ENCODE peak calls at places on chromosomes 16 and 17, in ten cellular contexts. One of them, this sample, is unnamed.

GRCh38 chr16:54862529-54862928 is 68.1 kb upstream of the IRX5 start:
- DNase-seq in A549: no peak
- DNase-seq in IMR-90: no peak
- DNase-seq in H1: no peak
- DNase-seq in lower leg skin: no peak
- DNase-seq in heart left ventricle: no peak
- DNase-seq in adrenal gland: no peak
- DNase-seq in NB4: no peak
- DNase-seq in ovary: no peak
- DNase-seq in body of pancreas: no peak
- DNase-seq in this sample: no peak

GRCh38 chr16:10078541-10078949 is 103.7 kb downstream of the GRIN2A start:
- DNase-seq in NB4: peak; percentile 1
- DNase-seq in ovary: no peak
- DNase-seq in lower leg skin: no peak
- DNase-seq in IMR-90: no peak
- DNase-seq in H1: peak; percentile 76
- DNase-seq in adrenal gland: no peak
- DNase-seq in heart left ventricle: no peak
- DNase-seq in body of pancreas: no peak
- DNase-seq in A549: no peak
- DNase-seq in this sample: no peak

GRCh38 chr17:56434610-56435009 is 158.9 kb upstream of the NOG start:
- DNase-seq in ovary: no peak
- DNase-seq in IMR-90: no peak
- DNase-seq in NB4: no peak
- DNase-seq in H1: no peak
- DNase-seq in lower leg skin: no peak
- DNase-seq in A549: no peak
- DNase-seq in body of pancreas: no peak
- DNase-seq in adrenal gland: no peak
- DNase-seq in heart left ventricle: no peak
- DNase-seq in this sample: no peak

GRCh38 chr17:14604920-14605599 is 304.2 kb downstream of the HS3ST3B1 start:
- DNase-seq in IMR-90: no peak
- DNase-seq in adrenal gland: peak; percentile 69
- DNase-seq in heart left ventricle: no peak
- DNase-seq in ovary: no peak
- DNase-seq in A549: no peak
- DNase-seq in body of pancreas: no peak
- DNase-seq in NB4: peak; percentile 98
- DNase-seq in H1: no peak
- DNase-seq in lower leg skin: peak; percentile 20
- DNase-seq in this sample: no peak

GRCh38 chr17:66945451-66945850 is 19.1 kb upstream of the CACNG4 start:
- DNase-seq in IMR-90: no peak
- DNase-seq in lower leg skin: no peak
- DNase-seq in heart left ventricle: no peak
- DNase-seq in body of pancreas: no peak
- DNase-seq in A549: no peak
- DNase-seq in H1: no peak
- DNase-seq in ovary: no peak
- DNase-seq in NB4: peak; percentile 67
- DNase-seq in adrenal gland: no peak
- DNase-seq in this sample: no peak

GRCh38 chr17:32267690-32268205 is 2.1 kb downstream of the RHBDL3 start:
- DNase-seq in A549: no peak
- DNase-seq in heart left ventricle: no peak
- DNase-seq in ovary: no peak
- DNase-seq in IMR-90: no peak
- DNase-seq in NB4: no peak
- DNase-seq in body of pancreas: no peak
- DNase-seq in adrenal gland: peak; percentile 52
- DNase-seq in lower leg skin: no peak
- DNase-seq in H1: no peak
- DNase-seq in this sample: no peak

GRCh38 chr17:76384987-76385891 is 830 bp downstream of the SPHK1 start:
- DNase-seq in lower leg skin: no peak
- DNase-seq in IMR-90: peak; percentile 73
- DNase-seq in heart left ventricle: peak; percentile 74
- DNase-seq in ovary: no peak
- DNase-seq in A549: peak; percentile 77
- DNase-seq in NB4: peak; percentile 26
- DNase-seq in H1: no peak
- DNase-seq in body of pancreas: no peak
- DNase-seq in adrenal gland: no peak
- DNase-seq in this sample: peak; percentile 90

GRCh38 chr17:53996131-53996530 is 173.4 kb downstream of the KIF2B start:
- DNase-seq in lower leg skin: no peak
- DNase-seq in IMR-90: no peak
- DNase-seq in body of pancreas: no peak
- DNase-seq in adrenal gland: no peak
- DNase-seq in A549: no peak
- DNase-seq in heart left ventricle: no peak
- DNase-seq in H1: no peak
- DNase-seq in ovary: no peak
- DNase-seq in NB4: no peak
- DNase-seq in this sample: peak; percentile 1

GRCh38 chr17:59521465-59522126 is 43.8 kb upstream of the DHX40 start:
- DNase-seq in ovary: peak; percentile 65
- DNase-seq in body of pancreas: peak; percentile 61
- DNase-seq in IMR-90: peak; percentile 59
- DNase-seq in adrenal gland: peak; percentile 80
- DNase-seq in H1: peak; percentile 38
- DNase-seq in lower leg skin: peak; percentile 20
- DNase-seq in heart left ventricle: no peak
- DNase-seq in NB4: peak; percentile 65
- DNase-seq in A549: peak; percentile 88
- DNase-seq in this sample: peak; percentile 81

GRCh38 chr17:12296120-12296727 is 275.5 kb downstream of the MAP2K4 start:
- DNase-seq in body of pancreas: no peak
- DNase-seq in H1: no peak
- DNase-seq in IMR-90: peak; percentile 60
- DNase-seq in NB4: no peak
- DNase-seq in adrenal gland: no peak
- DNase-seq in A549: no peak
- DNase-seq in lower leg skin: no peak
- DNase-seq in ovary: no peak
- DNase-seq in heart left ventricle: no peak
- DNase-seq in this sample: no peak

GRCh38 chr16:4327782-4328579 is 12.1 kb downstream of the GLIS2 start:
- DNase-seq in ovary: peak; percentile 90
- DNase-seq in IMR-90: peak; percentile 69
- DNase-seq in A549: no peak
- DNase-seq in adrenal gland: peak; percentile 92
- DNase-seq in body of pancreas: peak; percentile 81
- DNase-seq in H1: no peak
- DNase-seq in lower leg skin: peak; percentile 49
- DNase-seq in heart left ventricle: peak; percentile 88
- DNase-seq in NB4: peak; percentile 88
- DNase-seq in this sample: peak; percentile 53

GRCh38 chr17:45277992-45278391 is 16.1 kb upstream of the SPATA32 start:
- DNase-seq in body of pancreas: peak; percentile 52
- DNase-seq in NB4: no peak
- DNase-seq in IMR-90: peak; percentile 23
- DNase-seq in lower leg skin: no peak
- DNase-seq in ovary: no peak
- DNase-seq in adrenal gland: peak; percentile 50
- DNase-seq in heart left ventricle: no peak
- DNase-seq in H1: no peak
- DNase-seq in A549: no peak
- DNase-seq in this sample: no peak

GRCh38 chr16:88815901-88816589 is 4.3 kb upstream of the APRT start:
- DNase-seq in NB4: peak; percentile 75
- DNase-seq in adrenal gland: no peak
- DNase-seq in heart left ventricle: no peak
- DNase-seq in ovary: no peak
- DNase-seq in body of pancreas: peak; percentile 61
- DNase-seq in IMR-90: no peak
- DNase-seq in A549: peak; percentile 37
- DNase-seq in lower leg skin: no peak
- DNase-seq in H1: no peak
- DNase-seq in this sample: peak; percentile 59

GRCh38 chr16:24482681-24483202 is 56.6 kb upstream of the RBBP6 start:
- DNase-seq in NB4: no peak
- DNase-seq in A549: no peak
- DNase-seq in body of pancreas: no peak
- DNase-seq in lower leg skin: no peak
- DNase-seq in adrenal gland: no peak
- DNase-seq in H1: peak; percentile 29
- DNase-seq in heart left ventricle: no peak
- DNase-seq in ovary: no peak
- DNase-seq in IMR-90: no peak
- DNase-seq in this sample: no peak

DNA sequence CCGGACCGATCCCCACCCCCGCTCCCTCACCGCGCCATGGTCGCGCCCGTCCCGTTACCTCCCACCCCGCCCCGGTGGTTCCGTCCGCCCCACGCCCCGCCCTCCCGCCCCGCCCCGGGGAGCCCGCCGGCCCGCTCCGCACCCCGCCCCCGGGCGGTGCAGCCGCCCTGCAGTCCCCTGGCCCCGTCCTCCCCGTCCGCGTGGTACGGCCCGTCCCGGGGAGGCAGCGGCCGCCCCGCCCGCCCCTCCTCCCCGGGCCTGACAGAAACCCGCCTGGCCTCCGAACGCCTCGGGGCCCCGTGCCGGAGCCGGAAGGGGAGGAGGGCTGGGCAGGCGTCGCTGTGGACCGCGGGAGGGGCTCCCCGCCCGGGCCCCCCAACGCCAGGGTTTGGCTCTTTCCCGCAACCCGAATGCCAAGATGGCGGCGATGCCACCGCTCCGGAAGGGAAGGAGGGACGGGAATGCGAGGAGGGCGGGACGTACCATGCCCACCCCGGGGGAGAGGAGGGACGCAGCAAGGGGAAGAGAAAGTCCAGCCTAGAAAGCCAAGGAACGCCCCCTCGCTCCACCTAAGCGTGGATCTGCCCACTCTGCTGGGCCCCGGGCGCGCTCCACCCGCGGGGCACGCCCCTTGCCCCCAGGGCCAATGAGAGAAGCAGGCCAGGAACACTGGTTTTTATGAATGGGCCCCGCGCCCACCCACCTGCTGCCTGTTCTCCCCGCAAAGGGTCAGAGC is at the start of gene PIP4K2B:
- DNase-seq in heart left ventricle: peak; percentile 96
- DNase-seq in ovary: peak; percentile 97
- DNase-seq in NB4: peak; percentile 99
- DNase-seq in lower leg skin: peak; percentile 92
- DNase-seq in body of pancreas: peak; percentile 96
- DNase-seq in IMR-90: peak; percentile 98
- DNase-seq in H1: peak; percentile 93
- DNase-seq in A549: peak; percentile 99
- DNase-seq in adrenal gland: peak; percentile 99
- DNase-seq in this sample: peak; percentile 96
- TF ChIP-seq POLR2A in heart left ventricle: no peak
- TF ChIP-seq POLR2A in ovary: peak; percentile 46
- TF ChIP-seq POLR2A in NB4: peak; percentile 38
- TF ChIP-seq POLR2A in lower leg skin: no peak
- TF ChIP-seq POLR2A in body of pancreas: peak; percentile 68
- TF ChIP-seq POLR2A in IMR-90: peak; percentile 84
- TF ChIP-seq POLR2A in H1: peak; percentile 83
- TF ChIP-seq POLR2A in A549: peak; percentile 54
- TF ChIP-seq POLR2A in adrenal gland: peak; percentile 53
- TF ChIP-seq POLR2A in this sample: peak; percentile 55

GRCh38 chr17:28318759-28319660 is at the start of gene TMEM97:
- DNase-seq in ovary: peak; percentile 92
- DNase-seq in lower leg skin: peak; percentile 96
- DNase-seq in body of pancreas: peak; percentile 98
- DNase-seq in NB4: peak; percentile 99
- DNase-seq in heart left ventricle: peak; percentile 98
- DNase-seq in IMR-90: peak; percentile 97
- DNase-seq in H1: peak; percentile 73
- DNase-seq in adrenal gland: peak; percentile 97
- DNase-seq in A549: peak; percentile 98
- DNase-seq in this sample: peak; percentile 98
- TF ChIP-seq POLR2A in ovary: no peak
- TF ChIP-seq POLR2A in lower leg skin: no peak
- TF ChIP-seq POLR2A in body of pancreas: peak; percentile 93
- TF ChIP-seq POLR2A in NB4: peak; percentile 79
- TF ChIP-seq POLR2A in heart left ventricle: no peak
- TF ChIP-seq POLR2A in IMR-90: no peak
- TF ChIP-seq POLR2A in H1: no peak
- TF ChIP-seq POLR2A in adrenal gland: peak; percentile 57
- TF ChIP-seq POLR2A in A549: peak; percentile 80
- TF ChIP-seq POLR2A in this sample: peak; percentile 86

DNA sequence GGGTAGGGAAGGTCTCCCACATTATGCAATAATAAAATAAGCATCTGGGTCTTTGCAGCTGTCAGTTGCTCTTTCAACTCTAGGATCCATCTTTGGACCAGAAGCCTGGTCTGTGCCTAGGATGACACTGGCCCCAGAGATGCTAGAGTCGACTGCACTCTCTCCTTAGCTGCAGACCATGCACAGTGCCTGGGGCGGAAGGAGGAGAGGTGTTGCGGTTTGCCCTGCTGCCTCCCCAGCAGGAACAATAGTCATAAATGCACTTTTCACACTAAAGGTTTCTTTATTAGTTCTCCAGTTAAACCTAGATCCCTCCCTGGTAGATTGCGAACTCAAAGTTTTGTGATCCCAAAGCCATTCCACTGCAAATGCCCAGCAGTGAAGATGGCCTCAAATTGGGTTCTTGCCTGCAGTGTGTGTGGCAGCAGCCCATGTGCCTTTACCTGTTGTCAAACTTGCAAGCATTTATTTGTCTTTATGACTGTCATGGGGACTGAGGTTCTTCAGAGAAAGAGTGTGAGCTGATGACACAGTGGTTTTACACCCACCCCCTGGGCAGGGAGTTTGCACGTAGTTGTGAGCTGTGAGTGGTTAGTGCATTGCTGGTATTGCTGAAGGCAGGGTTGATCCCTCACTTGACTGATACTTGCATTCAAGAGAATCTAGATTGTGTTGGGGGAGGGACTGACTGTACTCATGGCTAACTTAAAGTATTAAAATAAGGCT is 10.3 kb downstream of the ATXN1L start:
- DNase-seq in A549: no peak
- DNase-seq in body of pancreas: no peak
- DNase-seq in heart left ventricle: no peak
- DNase-seq in lower leg skin: no peak
- DNase-seq in H1: no peak
- DNase-seq in NB4: no peak
- DNase-seq in adrenal gland: no peak
- DNase-seq in IMR-90: no peak
- DNase-seq in ovary: no peak
- DNase-seq in this sample: no peak
- TF ChIP-seq POLR2A in A549: no peak
- TF ChIP-seq POLR2A in body of pancreas: no peak
- TF ChIP-seq POLR2A in heart left ventricle: no peak
- TF ChIP-seq POLR2A in lower leg skin: no peak
- TF ChIP-seq POLR2A in H1: no peak
- TF ChIP-seq POLR2A in NB4: no peak
- TF ChIP-seq POLR2A in adrenal gland: no peak
- TF ChIP-seq POLR2A in IMR-90: no peak
- TF ChIP-seq POLR2A in ovary: no peak
- TF ChIP-seq POLR2A in this sample: no peak

DNA sequence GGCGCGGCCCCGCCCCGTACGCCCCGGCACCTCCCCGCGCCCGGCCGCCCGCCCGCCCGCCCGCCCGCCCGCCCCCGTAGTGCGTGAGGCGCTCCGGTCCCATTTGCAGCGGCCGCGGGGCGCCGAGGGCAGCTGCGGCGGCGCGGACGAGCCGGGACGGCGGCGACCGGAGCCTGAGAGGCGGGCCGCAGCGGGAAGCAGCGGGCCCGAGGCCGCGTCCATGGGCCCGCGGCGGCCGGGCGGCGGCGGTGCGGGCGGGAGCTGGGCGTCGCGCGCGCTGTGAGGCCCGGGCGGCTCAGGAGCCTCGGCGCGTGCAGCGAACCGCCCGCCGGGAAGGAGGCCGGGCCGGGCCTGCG is at the start of gene MPRIP:
- DNase-seq in lower leg skin: no peak
- DNase-seq in heart left ventricle: no peak
- DNase-seq in body of pancreas: no peak
- DNase-seq in ovary: no peak
- DNase-seq in A549: no peak
- DNase-seq in adrenal gland: no peak
- DNase-seq in NB4: no peak
- DNase-seq in IMR-90: no peak
- DNase-seq in H1: no peak
- DNase-seq in this sample: no peak
- TF ChIP-seq POLR2A in lower leg skin: no peak
- TF ChIP-seq POLR2A in heart left ventricle: no peak
- TF ChIP-seq POLR2A in body of pancreas: no peak
- TF ChIP-seq POLR2A in ovary: no peak
- TF ChIP-seq POLR2A in A549: peak; percentile 55
- TF ChIP-seq POLR2A in adrenal gland: no peak
- TF ChIP-seq POLR2A in NB4: no peak
- TF ChIP-seq POLR2A in IMR-90: no peak
- TF ChIP-seq POLR2A in H1: no peak
- TF ChIP-seq POLR2A in this sample: no peak